ENCODE peak calls at places on chromosomes 12 and 14, in seven cellular contexts. E is HCT116, D is GM12878, U is HepG2, S is SK-N-SH, N is K562, L is H1. J is an unnamed sample.
A peak's percentile ranks its signal among the peaks of the same experiment; 100 is the strongest.

GRCh38 chr14:56057071-56057865 is 60.9 kb upstream of the PELI2 start:
- DNase-seq in E (no peak), D (no peak), U (no peak), S (no peak), N (no peak), L (no peak), J (no peak)

GRCh38 chr12:71174146-71174545 is 16.3 kb upstream of the TSPAN8 start:
- DNase-seq in E (no peak), D (no peak), U (no peak), S (no peak), N (no peak), L (no peak), J (no peak)

GRCh38 chr12:87661770-87662402 is 367.3 kb downstream of the C12orf50 start:
- DNase-seq in E (no peak), D (no peak), U (no peak), S (no peak), N (no peak), L (no peak), J (peak; percentile 23)

GRCh38 chr14:100867631-100868315 is 35.7 kb downstream of the RTL1 start:
- DNase-seq in E (no peak), D (no peak), U (no peak), S (no peak), N (no peak), L (no peak), J (no peak)

GRCh38 chr14:55593698-55594097 is 13.7 kb downstream of the KTN1 start:
- DNase-seq in E (no peak), D (no peak), U (peak; percentile 27), S (no peak), N (peak; percentile 10), L (no peak), J (no peak)

GRCh38 chr12:126483145-126484068 is 1418.2 kb downstream of the AACS start:
- DNase-seq in E (no peak), D (no peak), U (no peak), S (peak; percentile 36), N (no peak), L (no peak), J (no peak)

GRCh38 chr12:82754856-82755255 is 68.2 kb downstream of the TMTC2 start:
- DNase-seq in E (no peak), D (no peak), U (no peak), S (no peak), N (no peak), L (no peak), J (no peak)

GRCh38 chr12:46109343-46110219 is 119.2 kb upstream of the SCAF11 start:
- DNase-seq in E (no peak), D (no peak), U (no peak), S (no peak), N (no peak), L (no peak), J (no peak)

GRCh38 chr14:95336192-95336760 is 16.6 kb upstream of the CLMN start:
- DNase-seq in E (no peak), D (no peak), U (peak; percentile 53), S (no peak), N (no peak), L (no peak), J (no peak)

GRCh38 chr14:100049220-100049619 is 16.0 kb upstream of the EVL start:
- DNase-seq in E (no peak), D (no peak), U (peak; percentile 26), S (no peak), N (no peak), L (no peak), J (no peak)

GRCh38 chr12:65640489-65640901 is 183.8 kb upstream of the HMGA2 start:
- DNase-seq in E (no peak), D (no peak), U (no peak), S (no peak), N (no peak), L (no peak), J (no peak)

GRCh38 chr12:124786065-124786964 is 77.3 kb downstream of the SCARB1 start:
- DNase-seq in E (no peak), D (no peak), U (no peak), S (peak; percentile 98), N (no peak), L (peak; percentile 88), J (no peak)

GRCh38 chr14:25001096-25001982 is 48.6 kb downstream of the STXBP6 start:
- DNase-seq in E (no peak), D (no peak), U (no peak), S (no peak), N (no peak), L (no peak), J (no peak)

GRCh38 chr12:113208041-113208934 is 13.0 kb upstream of the TPCN1 start:
- DNase-seq in E (no peak), D (peak; percentile 99), U (no peak), S (no peak), N (no peak), L (no peak), J (no peak)

GRCh38 chr14:76918176-76918750 is 92.1 kb downstream of the LRRC74A start:
- DNase-seq in E (no peak), D (no peak), U (no peak), S (peak; percentile 57), N (peak; percentile 20), L (no peak), J (peak; percentile 85)

GRCh38 chr12:121214171-121214777 is 4.3 kb downstream of the P2RX4 start:
- DNase-seq in E (no peak), D (no peak), U (no peak), S (no peak), N (peak; percentile 1), L (no peak), J (no peak)

GRCh38 chr12:19596755-19597154 is 157.5 kb downstream of the AEBP2 start:
- DNase-seq in E (no peak), D (no peak), U (no peak), S (no peak), N (no peak), L (no peak), J (no peak)

GRCh38 chr12:96258451-96258933 is 64.3 kb downstream of the ELK3 start:
- DNase-seq in E (no peak), D (no peak), U (no peak), S (no peak), N (no peak), L (no peak), J (peak; percentile 51)

GRCh38 chr14:94161979-94162378 is 12.1 kb upstream of the PPP4R4 start:
- DNase-seq in E (no peak), D (no peak), U (no peak), S (no peak), N (no peak), L (no peak), J (no peak)

GRCh38 chr12:80781313-80781712 is 64.6 kb downstream of the MYF5 start:
- DNase-seq in E (no peak), D (no peak), U (no peak), S (no peak), N (no peak), L (no peak), J (no peak)

GRCh38 chr12:115230576-115230975 is 546.6 kb upstream of the TBX3 start:
- DNase-seq in E (no peak), D (no peak), U (no peak), S (no peak), N (no peak), L (no peak), J (no peak)

GRCh38 chr12:53867216-53868012 is 71.2 kb upstream of the HOXC13 start:
- DNase-seq in E (no peak), D (no peak), U (peak; percentile 14), S (no peak), N (peak; percentile 33), L (no peak), J (no peak)
- TF ChIP-seq JUND in E (peak; percentile 68), D (no peak), U (no peak), S (no peak), N (peak; percentile 44), L (peak; percentile 92), J (no peak)

GRCh38 chr12:1836854-1837411 is 16.6 kb downstream of the LRTM2 start:
- DNase-seq in E (no peak), D (no peak), U (peak; percentile 17), S (peak; percentile 86), N (no peak), L (no peak), J (peak; percentile 42)

GRCh38 chr12:1834186-1834925 is 14.0 kb downstream of the LRTM2 start:
- DNase-seq in E (no peak), D (no peak), U (no peak), S (no peak), N (no peak), L (no peak), J (no peak)

GRCh38 chr12:1837541-1838206 is 17.3 kb downstream of the LRTM2 start:
- DNase-seq in E (no peak), D (no peak), U (peak; percentile 90), S (peak; percentile 90), N (no peak), L (no peak), J (no peak)

GRCh38 chr12:1835178-1836131 is 15.1 kb downstream of the LRTM2 start:
- DNase-seq in E (no peak), D (no peak), U (no peak), S (no peak), N (no peak), L (no peak), J (no peak)

DNA sequence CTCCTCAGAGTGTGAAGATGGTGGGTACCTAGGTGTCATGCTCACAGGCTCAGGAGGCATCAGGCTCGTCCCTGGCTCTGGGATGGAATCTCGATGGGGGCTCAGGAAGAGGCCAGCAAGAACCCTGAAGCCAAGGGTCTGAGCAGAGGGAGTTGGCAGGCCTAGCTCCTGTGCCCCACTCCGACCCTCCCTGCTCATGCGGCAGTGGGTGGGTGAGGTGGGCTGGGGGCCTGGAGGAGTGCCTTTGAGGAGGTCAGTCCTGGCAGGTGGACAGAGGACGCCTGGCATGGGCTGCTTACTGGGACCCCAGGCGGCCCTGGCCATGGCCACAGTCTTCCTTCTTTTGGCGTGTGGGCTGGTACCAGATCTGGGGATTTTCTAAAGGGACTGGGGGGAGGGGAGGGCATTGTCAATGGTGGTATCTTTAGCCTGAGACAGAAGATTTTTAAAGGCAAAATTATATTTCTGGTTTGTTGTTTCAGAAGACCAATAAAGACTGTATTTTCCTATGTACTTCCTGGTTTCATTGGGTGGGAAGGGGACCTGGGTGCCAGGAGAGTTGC is 16.0 kb downstream of the LRTM2 start:
- DNase-seq in E (no peak), D (no peak), U (no peak), S (peak; percentile 39), N (no peak), L (no peak), J (no peak)
- TF ChIP-seq JUND in E (no peak), D (no peak), U (no peak), S (no peak), N (no peak), L (no peak), J (no peak)

GRCh38 chr12:2256453-2256852 is 203.7 kb downstream of the CACNA1C start:
- DNase-seq in E (no peak), D (no peak), U (no peak), S (no peak), N (no peak), L (no peak), J (no peak)
- TF ChIP-seq JUND in E (no peak), D (no peak), U (no peak), S (no peak), N (no peak), L (no peak), J (no peak)

GRCh38 chr12:63919758-63920157 is 75.3 kb downstream of the SRGAP1 start:
- DNase-seq in E (no peak), D (no peak), U (no peak), S (no peak), N (no peak), L (no peak), J (no peak)
- TF ChIP-seq JUND in E (no peak), D (no peak), U (no peak), S (no peak), N (no peak), L (no peak), J (no peak)

GRCh38 chr14:88565427-88565826 is 2.6 kb downstream of the ZC3H14 start:
- DNase-seq in E (no peak), D (no peak), U (no peak), S (no peak), N (no peak), L (no peak), J (no peak)
- TF ChIP-seq JUND in E (no peak), D (no peak), U (no peak), S (no peak), N (no peak), L (no peak), J (no peak)